ENCODE peak calls at places on chromosomes 12 and 14, in five cellular contexts. One of them, this sample, is unnamed.

GRCh38 chr12:103647267-103647666 is 60.2 kb downstream of the STAB2 start:
- DNase-seq in activated CD4-positive, alpha-beta T cell treated with anti-CD3 and anti-CD28 coated beads, Interleukin-2, amount 50 U/mL, for 48 hours: no peak
- DNase-seq in DND-41: no peak
- DNase-seq in AG09309: peak
- DNase-seq in T-helper 1 cell: no peak
- DNase-seq in this sample: no peak

GRCh38 chr14:21868442-21869046 is 194.9 kb upstream of the OR4E1 start:
- DNase-seq in DND-41: peak
- DNase-seq in activated CD4-positive, alpha-beta T cell treated with anti-CD3 and anti-CD28 coated beads, Interleukin-2, amount 50 U/mL, for 48 hours: peak
- DNase-seq in T-helper 1 cell: peak
- DNase-seq in AG09309: no peak
- DNase-seq in this sample: peak

GRCh38 chr14:92734618-92735017 is 13.8 kb downstream of the LGMN start:
- DNase-seq in T-helper 1 cell: no peak
- DNase-seq in DND-41: no peak
- DNase-seq in activated CD4-positive, alpha-beta T cell treated with anti-CD3 and anti-CD28 coated beads, Interleukin-2, amount 50 U/mL, for 48 hours: no peak
- DNase-seq in AG09309: no peak
- DNase-seq in this sample: no peak

GRCh38 chr14:94046696-94047250 is 20.6 kb downstream of the OTUB2 start:
- DNase-seq in T-helper 1 cell: no peak
- DNase-seq in DND-41: no peak
- DNase-seq in AG09309: no peak
- DNase-seq in activated CD4-positive, alpha-beta T cell treated with anti-CD3 and anti-CD28 coated beads, Interleukin-2, amount 50 U/mL, for 48 hours: no peak
- DNase-seq in this sample: no peak

GRCh38 chr12:51368640-51369517 is 22.3 kb downstream of the GALNT6 start:
- DNase-seq in DND-41: peak
- DNase-seq in activated CD4-positive, alpha-beta T cell treated with anti-CD3 and anti-CD28 coated beads, Interleukin-2, amount 50 U/mL, for 48 hours: peak
- DNase-seq in T-helper 1 cell: peak
- DNase-seq in AG09309: no peak
- DNase-seq in this sample: peak

GRCh38 chr12:42125372-42125767 is 19.3 kb downstream of the GXYLT1 start:
- DNase-seq in DND-41: no peak
- DNase-seq in activated CD4-positive, alpha-beta T cell treated with anti-CD3 and anti-CD28 coated beads, Interleukin-2, amount 50 U/mL, for 48 hours: no peak
- DNase-seq in AG09309: no peak
- DNase-seq in T-helper 1 cell: no peak
- DNase-seq in this sample: no peak

GRCh38 chr14:101235042-101235871 is 326.0 kb upstream of the DIO3 start:
- DNase-seq in AG09309: no peak
- DNase-seq in DND-41: peak
- DNase-seq in activated CD4-positive, alpha-beta T cell treated with anti-CD3 and anti-CD28 coated beads, Interleukin-2, amount 50 U/mL, for 48 hours: peak
- DNase-seq in T-helper 1 cell: no peak
- DNase-seq in this sample: no peak

GRCh38 chr14:102479777-102480176 is 29.8 kb downstream of the ANKRD9 start:
- DNase-seq in T-helper 1 cell: no peak
- DNase-seq in activated CD4-positive, alpha-beta T cell treated with anti-CD3 and anti-CD28 coated beads, Interleukin-2, amount 50 U/mL, for 48 hours: no peak
- DNase-seq in AG09309: no peak
- DNase-seq in DND-41: peak
- DNase-seq in this sample: no peak

GRCh38 chr14:34179723-34180122 is 228.8 kb upstream of the EGLN3 start:
- DNase-seq in activated CD4-positive, alpha-beta T cell treated with anti-CD3 and anti-CD28 coated beads, Interleukin-2, amount 50 U/mL, for 48 hours: no peak
- DNase-seq in AG09309: no peak
- DNase-seq in T-helper 1 cell: no peak
- DNase-seq in DND-41: no peak
- DNase-seq in this sample: no peak

GRCh38 chr12:52244615-52244994 is 11.6 kb downstream of the KRT7 start:
- DNase-seq in DND-41: no peak
- DNase-seq in AG09309: no peak
- DNase-seq in activated CD4-positive, alpha-beta T cell treated with anti-CD3 and anti-CD28 coated beads, Interleukin-2, amount 50 U/mL, for 48 hours: no peak
- DNase-seq in T-helper 1 cell: no peak
- DNase-seq in this sample: no peak

This sample was measured in effector memory CD4-positive, alpha-beta T cell.